ENCODE peak calls at places on chromosomes 13 and 19, in five cellular contexts. H is spleen, M is suprapubic skin, B is endothelial cell of umbilical vein, A is K562. Z is an unnamed sample.

GRCh38 chr13:103101902-103102301 is 35.7 kb upstream of the SLC10A2 start:
- DNase-seq in H (no peak), M (no peak), B (no peak), A (no peak), Z (no peak)

GRCh38 chr13:33259296-33259695 is 26.3 kb downstream of the STARD13 start:
- DNase-seq in H (no peak), M (no peak), B (no peak), A (no peak), Z (no peak)

GRCh38 chr13:50928609-50929274 is 19.2 kb downstream of the RNASEH2B start:
- DNase-seq in H (no peak), M (no peak), B (no peak), A (no peak), Z (no peak)

GRCh38 chr13:20387441-20387971 is 138.2 kb downstream of the CRYL1 start:
- DNase-seq in H (no peak), M (no peak), B (no peak), A (no peak), Z (no peak)

GRCh38 chr19:6204212-6204611 is 68.7 kb downstream of the ACSBG2 start:
- DNase-seq in H (no peak), M (peak; percentile 71), B (no peak), A (no peak), Z (peak; percentile 52)

GRCh38 chr13:49653478-49653877 is 25.2 kb downstream of the ARL11 start:
- DNase-seq in H (no peak), M (no peak), B (no peak), A (no peak), Z (no peak)

GRCh38 chr13:27079421-27079958 is 92.1 kb downstream of the USP12 start:
- DNase-seq in H (no peak), M (no peak), B (no peak), A (no peak), Z (no peak)

GRCh38 chr13:44417446-44417845 is 43.8 kb downstream of the SERP2 start:
- DNase-seq in H (peak; percentile 54), M (no peak), B (no peak), A (no peak), Z (no peak)

GRCh38 chr19:13906525-13906904 is 514 bp downstream of the CC2D1A start:
- DNase-seq in H (no peak), M (no peak), B (no peak), A (peak; percentile 37), Z (no peak)

GRCh38 chr19:51687791-51688664 is 5.1 kb upstream of the SPACA6 start:
- DNase-seq in H (peak; percentile 77), M (peak; percentile 84), B (peak; percentile 54), A (peak; percentile 41), Z (no peak)

GRCh38 chr19:44476559-44477408 is 23.5 kb downstream of the ZNF180 start:
- DNase-seq in H (no peak), M (no peak), B (peak; percentile 8), A (no peak), Z (no peak)

GRCh38 chr13:97165527-97166425 is 56.4 kb upstream of the MBNL2 start:
- DNase-seq in H (no peak), M (no peak), B (no peak), A (no peak), Z (no peak)

GRCh38 chr19:55379161-55379560 is 2.5 kb downstream of the TMEM190 start:
- DNase-seq in H (no peak), M (no peak), B (no peak), A (no peak), Z (no peak)

GRCh38 chr19:55376381-55376933 is at the start of gene TMEM190:
- DNase-seq in H (no peak), M (no peak), B (no peak), A (peak; percentile 50), Z (no peak)

GRCh38 chr19:55373318-55373992 is 3.2 kb upstream of the TMEM190 start:
- DNase-seq in H (no peak), M (no peak), B (no peak), A (no peak), Z (no peak)

GRCh38 chr19:55373993-55374757 is 2.5 kb upstream of the TMEM190 start:
- DNase-seq in H (no peak), M (no peak), B (no peak), A (no peak), Z (no peak)

GRCh38 chr19:55377356-55378131 is 918 bp downstream of the TMEM190 start:
- DNase-seq in H (no peak), M (no peak), B (no peak), A (no peak), Z (no peak)
- TF ChIP-seq POLR2AphosphoS5 in H (no peak), M (no peak), B (no peak), A (no peak), Z (no peak)

GRCh38 chr13:101140936-101141335 is 275.4 kb downstream of the NALCN start:
- DNase-seq in H (no peak), M (no peak), B (no peak), A (no peak), Z (no peak)

GRCh38 chr13:101144808-101145419 is 271.4 kb downstream of the NALCN start:
- DNase-seq in H (no peak), M (no peak), B (peak; percentile 66), A (peak; percentile 12), Z (no peak)

GRCh38 chr13:101139076-101139475 is 277.2 kb downstream of the NALCN start:
- DNase-seq in H (no peak), M (no peak), B (no peak), A (no peak), Z (no peak)

DNA sequence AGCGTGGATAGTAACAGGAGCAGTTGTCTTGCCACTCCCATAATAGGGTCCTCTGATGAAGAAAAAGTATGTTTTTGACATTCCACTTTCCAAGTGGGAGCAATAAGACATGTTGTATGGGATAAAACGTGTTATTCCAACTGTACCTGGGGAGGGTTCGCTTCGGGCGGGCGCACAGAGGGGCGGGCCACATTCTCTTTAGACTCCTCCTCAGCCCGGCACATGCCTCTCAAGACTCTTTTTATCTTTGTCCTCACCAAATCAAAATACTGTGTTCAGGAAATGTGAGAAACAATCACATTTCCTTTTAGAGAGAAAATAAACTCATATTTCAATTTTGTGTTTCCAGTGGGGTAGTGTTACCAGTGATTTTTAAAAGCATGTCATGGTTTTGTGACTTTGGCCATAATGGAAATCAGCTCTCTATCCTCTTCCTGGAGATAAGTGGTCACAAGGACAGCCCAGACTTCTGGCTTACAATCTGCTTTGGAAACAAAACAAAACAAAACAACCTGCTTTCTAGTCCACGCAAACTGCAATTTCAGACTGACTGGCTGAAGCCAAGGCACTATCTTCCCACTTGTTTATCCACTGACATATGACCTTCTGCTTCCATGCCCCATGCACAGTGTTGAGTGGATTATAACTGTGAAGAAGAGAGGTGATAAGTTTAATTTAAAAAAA is 276.1 kb downstream of the NALCN start:
- DNase-seq in H (no peak), M (no peak), B (peak; percentile 65), A (no peak), Z (no peak)
- TF ChIP-seq POLR2A in H (no peak), M (no peak), B (no peak), A (no peak), Z (no peak)

GRCh38 chr13:62320731-62321130 is 905.1 kb upstream of the PCDH20 start:
- DNase-seq in H (no peak), M (no peak), B (no peak), A (no peak), Z (no peak)
- TF ChIP-seq POLR2AphosphoS5 in H (no peak), M (no peak), B (no peak), A (no peak), Z (no peak)

GRCh38 chr19:18000981-18001836 is 6.8 kb upstream of the ARRDC2 start:
- DNase-seq in H (peak; percentile 99), M (peak; percentile 96), B (peak; percentile 82), A (peak; percentile 86), Z (peak; percentile 82)
- TF ChIP-seq POLR2A in H (no peak), M (no peak), B (peak; percentile 66), A (peak; percentile 73), Z (peak; percentile 36)

GRCh38 chr13:77863037-77863630 is 55.5 kb downstream of the EDNRB start:
- DNase-seq in H (no peak), M (no peak), B (no peak), A (no peak), Z (no peak)

GRCh38 chr13:77860621-77861020 is 58.0 kb downstream of the EDNRB start:
- DNase-seq in H (no peak), M (no peak), B (peak; percentile 64), A (no peak), Z (no peak)

GRCh38 chr13:77857810-77858209 is 60.8 kb downstream of the EDNRB start:
- DNase-seq in H (no peak), M (no peak), B (no peak), A (no peak), Z (no peak)

GRCh38 chr13:77861716-77862115 is 56.9 kb downstream of the EDNRB start:
- DNase-seq in H (no peak), M (no peak), B (no peak), A (no peak), Z (no peak)

DNA sequence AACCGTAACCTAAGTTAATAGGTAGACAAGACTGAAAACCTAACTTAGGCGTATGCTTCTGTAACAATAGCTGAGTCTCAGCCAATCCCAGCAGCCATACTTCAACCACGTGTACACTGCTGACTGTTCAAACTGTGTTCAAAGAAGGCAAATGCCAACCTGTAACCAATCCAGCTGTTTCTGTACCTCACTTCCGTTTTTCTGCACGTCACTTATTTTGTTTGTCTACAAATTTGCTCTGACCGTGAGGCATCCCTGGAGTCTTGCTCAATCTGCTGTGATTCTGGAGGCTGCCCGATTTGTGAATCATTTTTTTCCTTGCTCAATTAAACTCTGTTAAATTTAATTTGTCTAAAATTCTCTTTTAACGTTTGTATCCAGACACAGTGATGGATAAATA is 59.2 kb downstream of the EDNRB start:
- DNase-seq in H (no peak), M (peak; percentile 65), B (no peak), A (no peak), Z (no peak)
- TF ChIP-seq POLR2AphosphoS5 in H (no peak), M (no peak), B (no peak), A (no peak), Z (no peak)